ENCODE peak calls at places on chromosome 2, in five cellular contexts. L, D, J, R and U are unnamed samples.

GRCh38 chr2:94987074-94988020 is 38.2 kb upstream of the MAL start:
- DNase-seq in L (no peak), D (peak; percentile 50), J (no peak), R (no peak), U (no peak)

GRCh38 chr2:127560929-127561275 is 25.4 kb downstream of the MYO7B start:
- DNase-seq in L (no peak), D (no peak), J (no peak), R (no peak), U (no peak)

GRCh38 chr2:109256921-109257320 is 127.9 kb downstream of the SH3RF3 start:
- DNase-seq in L (no peak), D (no peak), J (no peak), R (no peak), U (no peak)

GRCh38 chr2:43375746-43376522 is 149.5 kb upstream of the ZFP36L2 start:
- DNase-seq in L (no peak), D (no peak), J (no peak), R (no peak), U (no peak)

GRCh38 chr2:172208881-172209325 is 106.2 kb upstream of the DLX2 start:
- DNase-seq in L (no peak), D (peak; percentile 90), J (no peak), R (no peak), U (no peak)

GRCh38 chr2:221792971-221793670 is 221.0 kb upstream of the EPHA4 start:
- DNase-seq in L (peak; percentile 86), D (no peak), J (no peak), R (no peak), U (no peak)

GRCh38 chr2:70514612-70515055 is 39.0 kb downstream of the TGFA start:
- DNase-seq in L (peak; percentile 41), D (no peak), J (no peak), R (no peak), U (no peak)

GRCh38 chr2:216866515-216867095 is 6.7 kb upstream of the TNP1 start:
- DNase-seq in L (no peak), D (no peak), J (no peak), R (no peak), U (peak; percentile 40)

GRCh38 chr2:139946690-139947089 is 1166.5 kb upstream of the NXPH2 start:
- DNase-seq in L (peak; percentile 66), D (peak; percentile 3), J (peak; percentile 15), R (no peak), U (no peak)

GRCh38 chr2:58032016-58032750 is 14.4 kb upstream of the VRK2 start:
- DNase-seq in L (no peak), D (peak; percentile 65), J (no peak), R (no peak), U (no peak)

GRCh38 chr2:186590538-186591441 is 934 bp downstream of the ITGAV start:
- DNase-seq in L (peak; percentile 82), D (peak; percentile 71), J (peak; percentile 57), R (no peak), U (peak; percentile 35)

GRCh38 chr2:110650346-110650745 is 27.5 kb downstream of the BUB1 start:
- DNase-seq in L (no peak), D (no peak), J (no peak), R (no peak), U (no peak)

GRCh38 chr2:232459419-232460035 is 3.6 kb downstream of the ALPI start:
- DNase-seq in L (peak; percentile 38), D (no peak), J (no peak), R (no peak), U (no peak)

GRCh38 chr2:177332041-177332991 is 60.3 kb upstream of the AGPS start:
- DNase-seq in L (peak; percentile 73), D (peak; percentile 81), J (peak; percentile 83), R (no peak), U (peak; percentile 51)

GRCh38 chr2:226063704-226064390 is 664.3 kb downstream of the NYAP2 start:
- DNase-seq in L (no peak), D (no peak), J (no peak), R (no peak), U (no peak)

GRCh38 chr2:192060161-192060560 is 134.6 kb downstream of the TMEFF2 start:
- DNase-seq in L (no peak), D (no peak), J (no peak), R (no peak), U (no peak)

GRCh38 chr2:29950432-29950943 is 29.1 kb upstream of the ALK start:
- DNase-seq in L (no peak), D (no peak), J (no peak), R (no peak), U (no peak)

GRCh38 chr2:241217320-241218031 is 29.0 kb downstream of the ANO7 start:
- DNase-seq in L (peak; percentile 89), D (peak; percentile 52), J (peak; percentile 38), R (peak; percentile 13), U (peak; percentile 51)

GRCh38 chr2:67776276-67776675 is 286.5 kb downstream of the C1D start:
- DNase-seq in L (no peak), D (no peak), J (no peak), R (no peak), U (no peak)

GRCh38 chr2:241809383-241810303 is 650 bp downstream of the NEU4 start:
- DNase-seq in L (peak; percentile 43), D (no peak), J (no peak), R (no peak), U (no peak)

GRCh38 chr2:158990397-158991209 is 22.2 kb downstream of the TANC1 start:
- DNase-seq in L (peak; percentile 54), D (no peak), J (no peak), R (no peak), U (no peak)

GRCh38 chr2:216678098-216678465 is 17.3 kb downstream of the IGFBP5 start:
- DNase-seq in L (no peak), D (no peak), J (no peak), R (no peak), U (no peak)

GRCh38 chr2:48137829-48138228 is 231.5 kb upstream of the FBXO11 start:
- DNase-seq in L (no peak), D (peak; percentile 25), J (no peak), R (no peak), U (no peak)

GRCh38 chr2:20173496-20174402 is 51.2 kb downstream of the SDC1 start:
- DNase-seq in L (peak; percentile 42), D (no peak), J (no peak), R (no peak), U (no peak)

GRCh38 chr2:132652501-132652900 is 17.5 kb downstream of the LYPD1 start:
- DNase-seq in L (no peak), D (no peak), J (peak; percentile 91), R (no peak), U (no peak)

GRCh38 chr2:132656213-132656612 is 13.8 kb downstream of the LYPD1 start:
- DNase-seq in L (no peak), D (no peak), J (no peak), R (no peak), U (no peak)

GRCh38 chr2:132654968-132655367 is 15.0 kb downstream of the LYPD1 start:
- DNase-seq in L (no peak), D (no peak), J (no peak), R (no peak), U (no peak)

GRCh38 chr2:132646805-132647115 is 23.2 kb downstream of the LYPD1 start:
- DNase-seq in L (no peak), D (no peak), J (no peak), R (no peak), U (no peak)

DNA sequence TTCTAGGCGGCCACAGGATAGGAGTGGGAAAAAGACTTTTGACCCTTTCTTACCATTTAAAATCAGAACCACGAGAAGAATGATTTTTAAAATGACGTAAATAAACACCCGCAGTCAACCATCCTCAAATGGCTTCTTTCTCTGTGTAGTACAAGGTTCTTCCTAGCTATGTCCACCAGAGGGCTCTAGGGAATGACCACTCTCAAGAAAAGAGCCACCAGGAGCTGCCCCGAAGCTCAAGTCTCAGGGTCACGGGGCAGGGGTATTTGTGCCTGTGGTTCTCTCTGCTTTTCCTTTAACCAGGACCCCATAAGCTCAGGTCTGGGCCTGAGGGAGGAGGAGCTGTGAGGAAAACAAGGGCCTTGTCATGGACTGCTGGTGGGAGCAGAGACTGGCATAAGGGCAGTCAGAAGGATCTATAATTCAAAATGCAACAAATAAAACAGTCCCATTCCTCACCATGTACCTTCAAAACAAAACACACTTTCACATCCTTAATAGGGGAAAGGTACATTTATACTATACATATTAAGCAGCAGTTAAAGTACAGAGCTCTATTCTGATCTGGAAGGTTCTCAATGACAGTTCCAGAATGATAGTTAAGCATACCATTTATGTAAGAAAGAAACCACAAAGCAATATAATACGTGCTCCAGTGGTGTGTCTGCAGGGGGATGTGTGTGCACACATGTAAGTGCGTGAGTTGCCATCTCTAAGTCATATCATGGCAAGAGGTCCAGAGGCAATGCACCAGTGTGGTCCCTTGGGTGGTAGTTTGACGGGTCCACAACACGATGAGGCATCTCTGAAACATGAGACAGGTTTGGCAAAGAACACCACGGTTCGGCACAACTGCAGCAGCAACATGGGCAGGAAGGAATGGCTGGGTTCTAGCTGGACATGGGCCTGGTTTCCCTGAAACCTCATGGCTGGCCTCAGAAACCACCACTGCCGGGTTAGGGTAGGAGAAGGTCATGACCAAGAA is 18.6 kb downstream of the LYPD1 start:
- DNase-seq in L (peak; percentile 79), D (peak; percentile 57), J (peak; percentile 45), R (no peak), U (no peak)
- TF ChIP-seq CTCF in L (peak; percentile 85), D (peak; percentile 68), J (peak; percentile 57), R (no peak), U (no peak)

DNA sequence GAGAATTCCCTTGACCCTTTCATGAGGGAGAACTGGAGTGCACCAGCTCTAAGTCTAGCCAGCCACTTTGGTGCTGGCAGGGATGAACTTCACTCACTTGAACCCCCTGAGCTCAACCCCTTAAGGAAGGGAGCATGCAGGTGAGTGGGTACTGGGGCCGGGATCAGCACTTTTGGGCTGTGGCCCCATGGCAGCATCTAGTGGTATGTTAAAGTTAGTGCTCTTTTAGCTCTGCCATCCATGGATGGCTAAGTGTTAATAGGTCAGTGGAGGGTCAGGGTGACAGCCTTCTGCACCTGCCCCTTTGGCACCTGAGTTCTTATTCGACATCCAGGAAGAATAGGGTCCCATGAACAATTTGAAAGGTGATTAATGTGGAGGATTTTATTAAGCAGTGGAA is 689.0 kb upstream of the FSHR start:
- DNase-seq in L (no peak), D (no peak), J (no peak), R (no peak), U (no peak)
- TF ChIP-seq CTCF in L (no peak), D (no peak), J (no peak), R (no peak), U (no peak)

DNA sequence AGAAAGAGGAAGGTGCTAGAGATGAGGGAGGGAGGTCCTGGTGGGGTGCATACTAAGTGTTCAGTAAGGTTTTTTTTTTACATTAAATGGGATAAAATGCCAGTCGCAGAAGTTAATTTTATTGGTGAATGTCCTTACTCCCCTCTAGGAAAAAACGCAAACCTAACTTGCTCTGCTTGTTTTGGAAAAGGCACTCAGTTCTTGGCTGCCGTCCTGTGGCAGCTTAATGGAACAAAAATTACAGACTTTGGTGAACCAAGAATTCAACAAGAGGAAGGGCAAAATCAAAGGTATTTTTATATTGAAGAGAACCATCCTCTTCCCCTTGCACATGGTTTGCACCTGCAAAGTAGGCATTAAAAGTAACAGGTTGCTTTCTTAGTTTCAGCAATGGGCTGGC is 12.7 kb upstream of the IL18R1 start:
- DNase-seq in L (no peak), D (no peak), J (no peak), R (no peak), U (no peak)
- TF ChIP-seq CTCF in L (no peak), D (no peak), J (no peak), R (peak; percentile 38), U (no peak)

GRCh38 chr2:61664190-61664589 is 126.0 kb upstream of the XPO1 start:
- DNase-seq in L (no peak), D (no peak), J (no peak), R (no peak), U (no peak)

GRCh38 chr2:61662990-61663389 is 124.8 kb upstream of the XPO1 start:
- DNase-seq in L (no peak), D (no peak), J (no peak), R (no peak), U (peak; percentile 27)

GRCh38 chr2:61660511-61661388 is 122.6 kb upstream of the XPO1 start:
- DNase-seq in L (no peak), D (no peak), J (no peak), R (no peak), U (no peak)

GRCh38 chr2:61658841-61659780 is 121.0 kb upstream of the XPO1 start:
- DNase-seq in L (no peak), D (peak; percentile 67), J (peak; percentile 57), R (no peak), U (no peak)
- TF ChIP-seq CTCF in L (peak; percentile 83), D (peak; percentile 61), J (peak; percentile 68), R (peak; percentile 20), U (peak; percentile 54)